ENCODE peak calls at places on chromosomes 3 and 15, in eight cellular contexts. One of them, this sample, is unnamed.

GRCh38 chr3:41598329-41598728 is 363.6 kb downstream of the ULK4 start:
- DNase-seq in astrocyte of the spinal cord: no peak
- DNase-seq in upper lobe of left lung: no peak
- DNase-seq in epithelial cell of esophagus: no peak
- DNase-seq in H7: no peak
- DNase-seq in foreskin fibroblast: no peak
- DNase-seq in cardiac septum: no peak
- DNase-seq in omental fat pad: no peak
- DNase-seq in this sample: no peak

GRCh38 chr3:25283596-25283995 is 144.5 kb upstream of the RARB start:
- DNase-seq in astrocyte of the spinal cord: no peak
- DNase-seq in upper lobe of left lung: no peak
- DNase-seq in epithelial cell of esophagus: no peak
- DNase-seq in H7: no peak
- DNase-seq in foreskin fibroblast: no peak
- DNase-seq in cardiac septum: no peak
- DNase-seq in omental fat pad: no peak
- DNase-seq in this sample: no peak

GRCh38 chr3:127684871-127685707 is 12.3 kb downstream of the ABTB1 start:
- DNase-seq in astrocyte of the spinal cord: no peak
- DNase-seq in upper lobe of left lung: peak; percentile 21
- DNase-seq in epithelial cell of esophagus: no peak
- DNase-seq in H7: no peak
- DNase-seq in foreskin fibroblast: no peak
- DNase-seq in cardiac septum: peak; percentile 60
- DNase-seq in omental fat pad: no peak
- DNase-seq in this sample: no peak

GRCh38 chr15:51803961-51804360 is 25.5 kb upstream of the TMOD3 start:
- DNase-seq in astrocyte of the spinal cord: no peak
- DNase-seq in upper lobe of left lung: no peak
- DNase-seq in epithelial cell of esophagus: no peak
- DNase-seq in H7: no peak
- DNase-seq in foreskin fibroblast: peak; percentile 28
- DNase-seq in cardiac septum: no peak
- DNase-seq in omental fat pad: no peak
- DNase-seq in this sample: no peak

GRCh38 chr3:157405457-157405856 is 31.2 kb upstream of the PTX3 start:
- DNase-seq in astrocyte of the spinal cord: peak; percentile 77
- DNase-seq in upper lobe of left lung: no peak
- DNase-seq in epithelial cell of esophagus: peak; percentile 29
- DNase-seq in H7: no peak
- DNase-seq in foreskin fibroblast: peak; percentile 68
- DNase-seq in cardiac septum: no peak
- DNase-seq in omental fat pad: no peak
- DNase-seq in this sample: no peak

GRCh38 chr3:142225885-142226215 is 465 bp upstream of the GK5 start:
- DNase-seq in astrocyte of the spinal cord: no peak
- DNase-seq in upper lobe of left lung: no peak
- DNase-seq in epithelial cell of esophagus: no peak
- DNase-seq in H7: no peak
- DNase-seq in foreskin fibroblast: no peak
- DNase-seq in cardiac septum: no peak
- DNase-seq in omental fat pad: no peak
- DNase-seq in this sample: no peak

GRCh38 chr3:122960652-122961051 is 66.9 kb downstream of the SEMA5B start:
- DNase-seq in astrocyte of the spinal cord: no peak
- DNase-seq in upper lobe of left lung: no peak
- DNase-seq in epithelial cell of esophagus: no peak
- DNase-seq in H7: no peak
- DNase-seq in foreskin fibroblast: no peak
- DNase-seq in cardiac septum: no peak
- DNase-seq in omental fat pad: no peak
- DNase-seq in this sample: no peak

GRCh38 chr3:135992072-135992471 is 26.5 kb downstream of the PPP2R3A start:
- DNase-seq in astrocyte of the spinal cord: peak; percentile 91
- DNase-seq in upper lobe of left lung: no peak
- DNase-seq in epithelial cell of esophagus: peak; percentile 80
- DNase-seq in H7: no peak
- DNase-seq in foreskin fibroblast: peak; percentile 86
- DNase-seq in cardiac septum: no peak
- DNase-seq in omental fat pad: no peak
- DNase-seq in this sample: no peak